ENCODE peak calls at places on chromosomes 2 and 18, in six cellular contexts. One of them, this sample, is unnamed.

GRCh38 chr2:34096552-34097171 is 497.6 kb upstream of the FAM98A start:
- DNase-seq in mammary epithelial cell: peak
- DNase-seq in Caki2: peak
- DNase-seq in stimulated activated naive CD8-positive, alpha-beta T cell treated with anti-CD3 and anti-CD28 coated beads, Interleukin-15, amount 100 ng/mL, for 72 hours: peak
- DNase-seq in Daoy: peak
- DNase-seq in mesendoderm: peak
- DNase-seq in this sample: no peak

GRCh38 chr2:236766850-236767249 is 197.2 kb downstream of the ACKR3 start:
- DNase-seq in Daoy: no peak
- DNase-seq in Caki2: no peak
- DNase-seq in mammary epithelial cell: no peak
- DNase-seq in stimulated activated naive CD8-positive, alpha-beta T cell treated with anti-CD3 and anti-CD28 coated beads, Interleukin-15, amount 100 ng/mL, for 72 hours: no peak
- DNase-seq in mesendoderm: no peak
- DNase-seq in this sample: no peak

GRCh38 chr18:62576277-62576676 is 53.5 kb downstream of the ZCCHC2 start:
- DNase-seq in Caki2: no peak
- DNase-seq in Daoy: no peak
- DNase-seq in mammary epithelial cell: no peak
- DNase-seq in stimulated activated naive CD8-positive, alpha-beta T cell treated with anti-CD3 and anti-CD28 coated beads, Interleukin-15, amount 100 ng/mL, for 72 hours: no peak
- DNase-seq in mesendoderm: no peak
- DNase-seq in this sample: no peak

GRCh38 chr18:9549405-9549804 is 65.0 kb downstream of the PPP4R1 start:
- DNase-seq in mammary epithelial cell: no peak
- DNase-seq in mesendoderm: no peak
- DNase-seq in Daoy: no peak
- DNase-seq in Caki2: no peak
- DNase-seq in stimulated activated naive CD8-positive, alpha-beta T cell treated with anti-CD3 and anti-CD28 coated beads, Interleukin-15, amount 100 ng/mL, for 72 hours: no peak
- DNase-seq in this sample: no peak

GRCh38 chr2:73896362-73897239 is 3.8 kb downstream of the ACTG2 start:
- DNase-seq in Daoy: peak
- DNase-seq in Caki2: no peak
- DNase-seq in mesendoderm: no peak
- DNase-seq in stimulated activated naive CD8-positive, alpha-beta T cell treated with anti-CD3 and anti-CD28 coated beads, Interleukin-15, amount 100 ng/mL, for 72 hours: peak
- DNase-seq in mammary epithelial cell: no peak
- DNase-seq in this sample: no peak

GRCh38 chr18:21894619-21895367 is 154.2 kb downstream of the MIB1 start:
- DNase-seq in mammary epithelial cell: no peak
- DNase-seq in Caki2: no peak
- DNase-seq in mesendoderm: no peak
- DNase-seq in Daoy: no peak
- DNase-seq in stimulated activated naive CD8-positive, alpha-beta T cell treated with anti-CD3 and anti-CD28 coated beads, Interleukin-15, amount 100 ng/mL, for 72 hours: no peak
- DNase-seq in this sample: no peak

GRCh38 chr2:74502720-74503505 is 3.5 kb upstream of the LBX2 start:
- DNase-seq in Caki2: peak
- DNase-seq in Daoy: peak
- DNase-seq in mesendoderm: peak
- DNase-seq in mammary epithelial cell: peak
- DNase-seq in stimulated activated naive CD8-positive, alpha-beta T cell treated with anti-CD3 and anti-CD28 coated beads, Interleukin-15, amount 100 ng/mL, for 72 hours: peak
- DNase-seq in this sample: no peak

GRCh38 chr2:97731274-97732050 is 18.1 kb downstream of the ZAP70 start:
- DNase-seq in mammary epithelial cell: no peak
- DNase-seq in Caki2: no peak
- DNase-seq in mesendoderm: no peak
- DNase-seq in Daoy: no peak
- DNase-seq in stimulated activated naive CD8-positive, alpha-beta T cell treated with anti-CD3 and anti-CD28 coated beads, Interleukin-15, amount 100 ng/mL, for 72 hours: no peak
- DNase-seq in this sample: no peak

GRCh38 chr2:100017633-100018032 is 124.8 kb downstream of the AFF3 start:
- DNase-seq in mesendoderm: no peak
- DNase-seq in Daoy: peak
- DNase-seq in Caki2: peak
- DNase-seq in stimulated activated naive CD8-positive, alpha-beta T cell treated with anti-CD3 and anti-CD28 coated beads, Interleukin-15, amount 100 ng/mL, for 72 hours: no peak
- DNase-seq in mammary epithelial cell: no peak
- DNase-seq in this sample: no peak

GRCh38 chr2:38260972-38261371 is 116.1 kb downstream of the ATL2 start:
- DNase-seq in mammary epithelial cell: no peak
- DNase-seq in stimulated activated naive CD8-positive, alpha-beta T cell treated with anti-CD3 and anti-CD28 coated beads, Interleukin-15, amount 100 ng/mL, for 72 hours: no peak
- DNase-seq in mesendoderm: no peak
- DNase-seq in Daoy: no peak
- DNase-seq in Caki2: no peak
- DNase-seq in this sample: no peak

This sample was measured in foreskin keratinocyte.